ENCODE peak calls at places on chromosome X, in five cellular contexts. V is A673, E is tibial artery, M is upper lobe of right lung, C is body of pancreas. U is an unnamed sample. For H3K36me3, the result is how much of the 10 kb centered on the place peaks cover.

GRCh38 chrX:16638533-16638932 is 11.4 kb upstream of the S100G start:
- DNase-seq in V (no peak), M (no peak), E (no peak), C (no peak), U (no peak)

GRCh38 chrX:39320165-39320564 is 518.9 kb downstream of the MID1IP1 start:
- DNase-seq in E (no peak), C (no peak), V (no peak), M (no peak), U (no peak)

GRCh38 chrX:151396042-151396826 is 772 bp upstream of the VMA21 start:
- DNase-seq in C (peak), M (peak), E (peak), V (no peak), U (peak)

GRCh38 chrX:13024911-13025454 is 19.4 kb downstream of the FAM9C start:
- DNase-seq in V (no peak), C (no peak), M (no peak), E (no peak), U (no peak)

GRCh38 chrX:2410279-2411020 is 90.3 kb downstream of the DHRSX start:
- DNase-seq in C (peak), V (no peak), E (no peak), M (peak), U (no peak)

GRCh38 chrX:140767646-140768045 is 58.1 kb downstream of the LINC00632 start:
- DNase-seq in M (no peak), E (no peak), V (no peak), C (no peak), U (no peak)

GRCh38 chrX:18075603-18076002 is 145.1 kb downstream of the BEND2 start:
- DNase-seq in M (no peak), E (no peak), V (peak), C (no peak), U (no peak)

GRCh38 chrX:9369802-9370291 is 95.0 kb upstream of the TBL1X start:
- DNase-seq in C (no peak), V (no peak), M (no peak), E (no peak), U (no peak)

GRCh38 chrX:126141014-126141413 is 25.1 kb downstream of the DCAF12L2 start:
- DNase-seq in E (no peak), M (no peak), C (no peak), V (no peak), U (no peak)

GRCh38 chrX:100316987-100317386 is 93.1 kb downstream of the PCDH19 start:
- DNase-seq in M (peak), C (no peak), E (no peak), V (peak), U (no peak)

GRCh38 chrX:18973527-18974192 is 10.3 kb downstream of the PHKA2 start:
- DNase-seq in E (no peak), C (peak), V (peak), M (no peak), U (no peak)

GRCh38 chrX:150902434-150903109 is 4.1 kb upstream of the CD99L2 start:
- DNase-seq in C (no peak), M (no peak), V (peak), E (no peak), U (no peak)

GRCh38 chrX:124223524-124223923 is 108.9 kb upstream of the TEX13D start:
- DNase-seq in E (no peak), V (peak), M (no peak), C (no peak), U (no peak)

GRCh38 chrX:15947648-15948317 is 93.2 kb upstream of the AP1S2 start:
- DNase-seq in E (no peak), V (peak), C (no peak), M (no peak), U (no peak)

GRCh38 chrX:52425710-52426245 is 57.0 kb downstream of the XAGE2 start:
- DNase-seq in M (no peak), V (no peak), E (no peak), C (no peak), U (no peak)

GRCh38 chrX:129640737-129641136 is 14.0 kb downstream of the APLN start:
- DNase-seq in M (no peak), V (no peak), C (no peak), E (no peak), U (no peak)

GRCh38 chrX:8433296-8434094 is 31.1 kb upstream of the VCX3B start:
- DNase-seq in M (no peak), V (no peak), E (no peak), C (no peak), U (no peak)

GRCh38 chrX:11470231-11470630 is 177.0 kb downstream of the AMELX start:
- DNase-seq in C (no peak), V (no peak), M (no peak), E (no peak), U (no peak)

GRCh38 chrX:3257471-3257870 is 89.0 kb downstream of the MXRA5 start:
- DNase-seq in M (no peak), V (no peak), E (no peak), C (no peak), U (no peak)

GRCh38 chrX:129980540-129981206 is 1.8 kb upstream of the BCORL1 start:
- DNase-seq in E (peak), V (no peak), M (peak), C (peak), U (peak)

GRCh38 chrX:119870626-119871131 is 854 bp downstream of the RNF113A start:
- DNase-seq in C (peak), M (no peak), V (peak), E (no peak), U (no peak)

GRCh38 chrX:72478853-72479252 is 93.8 kb downstream of the HDAC8 start:
- DNase-seq in M (no peak), C (no peak), V (no peak), E (no peak), U (no peak)

GRCh38 chrX:54044877-54045328 is 630 bp upstream of the PHF8 start:
- DNase-seq in E (no peak), V (no peak), M (no peak), C (no peak), U (no peak)

GRCh38 chrX:15016051-15016450 is 142.8 kb downstream of the MOSPD2 start:
- DNase-seq in C (no peak), V (no peak), E (no peak), M (no peak), U (no peak)

GRCh38 chrX:29841750-29842149 is 373.6 kb upstream of the MAGEB2 start:
- DNase-seq in E (no peak), M (no peak), V (peak), C (no peak), U (no peak)

GRCh38 chrX:46611658-46612362 is 38.2 kb downstream of the CHST7 start:
- DNase-seq in E (no peak), C (no peak), V (no peak), M (no peak), U (no peak)

GRCh38 chrX:97597954-97598353 is 714.2 kb downstream of the RPA4 start:
- DNase-seq in V (peak), C (no peak), M (no peak), E (no peak), U (no peak)

GRCh38 chrX:68163446-68163845 is 269.8 kb downstream of the OPHN1 start:
- DNase-seq in E (no peak), C (no peak), V (no peak), M (no peak), U (no peak)

GRCh38 chrX:149570668-149571067 is 16.6 kb downstream of the MAGEA9B start:
- DNase-seq in E (no peak), M (no peak), V (no peak), C (no peak), U (no peak)

GRCh38 chrX:139724626-139725025 is 16.7 kb upstream of the MCF2 start:
- DNase-seq in E (no peak), C (no peak), M (no peak), V (no peak), U (no peak)

GRCh38 chrX:110442631-110443030 is 84.0 kb downstream of the RTL9 start:
- DNase-seq in C (peak), M (no peak), E (no peak), V (peak), U (no peak)

GRCh38 chrX:40177942-40178715 is 80.4 kb upstream of the BCOR start:
- DNase-seq in C (no peak), M (no peak), E (no peak), V (no peak), U (peak)

GRCh38 chrX:26789751-26790150 is 573.8 kb downstream of the MAGEB5 start:
- DNase-seq in V (no peak), C (no peak), M (no peak), E (no peak), U (no peak)

GRCh38 chrX:31871989-31872388 is 800.1 kb upstream of the FTHL17 start:
- DNase-seq in E (no peak), C (no peak), V (no peak), M (no peak), U (peak)

GRCh38 chrX:56793533-56794320 is 64.7 kb downstream of the NBDY start:
- DNase-seq in V (no peak), E (no peak), C (no peak), M (peak), U (no peak)

GRCh38 chrX:39577976-39578962 is 519.5 kb downstream of the BCOR start:
- DNase-seq in E (no peak), V (no peak), M (no peak), C (no peak), U (peak)

GRCh38 chrX:5730561-5730960 is 498.1 kb downstream of the NLGN4X start:
- DNase-seq in M (no peak), E (no peak), C (no peak), V (peak), U (no peak)

DNA sequence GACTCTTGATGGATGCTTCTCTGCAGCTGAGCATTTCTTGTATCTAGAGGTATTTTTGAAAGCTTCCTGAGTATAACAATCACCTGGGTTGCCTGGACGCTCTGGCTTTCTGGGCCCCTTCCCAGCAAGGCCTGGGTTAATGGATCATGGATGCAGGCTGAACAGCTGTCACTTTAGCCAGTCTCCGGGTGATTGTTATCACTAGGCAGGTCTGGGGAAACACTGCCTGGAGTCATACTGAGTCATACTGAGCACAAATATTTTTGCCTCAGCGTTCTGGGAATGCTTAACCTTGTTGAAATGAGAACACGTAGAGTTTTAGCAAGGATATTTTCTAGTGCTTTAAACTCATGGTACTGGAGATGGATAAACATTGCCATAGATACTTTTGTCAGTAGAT is 102.6 kb downstream of the PHEX start:
- DNase-seq in V (no peak), E (no peak), C (peak), M (no peak), U (no peak)
- H3K4me3 ChIP-seq in V (no peak), E (no peak), C (no peak), M (no peak), U (no peak)

GRCh38 chrX:63673896-63674295 is 111.1 kb downstream of the ARHGEF9 start:
- DNase-seq in V (no peak), M (no peak), E (no peak), C (no peak), U (no peak)

GRCh38 chrX:63679432-63679831 is 105.6 kb downstream of the ARHGEF9 start:
- DNase-seq in V (no peak), E (no peak), C (no peak), M (no peak), U (no peak)

GRCh38 chrX:63680423-63680822 is 104.6 kb downstream of the ARHGEF9 start:
- DNase-seq in V (no peak), E (no peak), C (no peak), M (no peak), U (no peak)

DNA sequence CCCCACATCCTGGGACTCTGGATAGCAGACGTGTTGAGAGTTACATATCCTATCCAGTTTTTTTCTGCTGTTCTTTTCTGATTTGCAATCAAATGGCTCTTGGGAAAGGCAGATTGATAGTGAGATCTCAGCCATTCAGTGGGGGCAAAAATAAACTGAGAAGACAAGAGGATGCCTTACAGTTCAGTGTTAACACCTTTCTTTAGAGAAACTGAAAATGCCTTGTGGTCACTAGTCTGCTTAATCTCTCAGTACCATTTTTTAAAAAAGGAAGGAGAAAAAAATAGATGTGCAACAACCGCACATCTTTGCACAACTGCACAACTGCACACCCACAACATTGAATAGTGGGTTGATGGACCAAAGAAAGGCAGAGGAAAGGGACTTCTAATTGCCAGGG is 109.3 kb downstream of the ARHGEF9 start:
- DNase-seq in M (no peak), C (no peak), V (no peak), E (no peak), U (no peak)
- H3K36me3 ChIP-seq in M (under half), C (under half), V (under half), E (under half), U (under half)

GRCh38 chrX:387729-388128 is 1.0 kb upstream of the PPP2R3B start:
- DNase-seq in V (no peak), M (no peak), C (no peak), E (no peak), U (no peak)
- H3K4me3 ChIP-seq in V (peak), M (peak), C (no peak), E (peak), U (peak)

GRCh38 chrX:154441984-154442707 is 1.8 kb upstream of the FAM50A start:
- DNase-seq in M (no peak), E (no peak), C (peak), V (no peak), U (no peak)

GRCh38 chrX:154437971-154438893 is 1.3 kb downstream of the GDI1 start:
- DNase-seq in E (no peak), V (no peak), M (no peak), C (no peak), U (no peak)

GRCh38 chrX:154441564-154441963 is 2.4 kb upstream of the FAM50A start:
- DNase-seq in V (no peak), C (no peak), M (no peak), E (no peak), U (no peak)

GRCh38 chrX:154440623-154441357 is 3.2 kb upstream of the FAM50A start:
- DNase-seq in C (no peak), M (no peak), E (no peak), V (no peak), U (no peak)

DNA sequence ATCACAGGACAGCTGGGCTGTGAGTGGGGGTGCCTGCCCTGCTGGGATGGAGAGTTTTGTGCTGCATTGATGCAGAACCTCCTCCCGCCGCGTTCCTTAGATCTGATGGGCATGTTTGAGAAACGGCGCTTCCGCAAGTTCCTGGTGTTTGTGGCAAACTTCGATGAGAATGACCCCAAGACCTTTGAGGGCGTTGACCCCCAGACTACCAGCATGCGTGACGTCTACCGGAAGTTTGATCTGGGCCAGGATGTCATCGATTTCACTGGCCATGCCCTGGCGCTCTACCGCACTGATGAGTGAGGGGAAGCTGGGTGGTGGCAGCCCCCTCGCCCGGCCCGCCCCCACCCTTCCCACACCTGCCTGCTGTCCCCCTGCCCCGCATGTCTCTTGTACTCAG is 2.9 kb downstream of the GDI1 start:
- DNase-seq in M (no peak), V (no peak), C (no peak), E (no peak), U (no peak)
- H3K36me3 ChIP-seq in M (under half), V (under half), C (under half), E (under half), U (under half)

U was measured in ovary.